ENCODE peak calls at places on chromosome 13, in five cellular contexts. One of them, this sample, is unnamed. For H3K36me3, the result is how much of the 10 kb centered on the place peaks cover.

GRCh38 chr13:69580255-69580654 is 527.4 kb upstream of the ATXN8OS start:
- DNase-seq in testis: no peak
- DNase-seq in GM23338: peak
- DNase-seq in kidney: no peak
- DNase-seq in naive thymus-derived CD4-positive, alpha-beta T cell: no peak
- DNase-seq in this sample: no peak

GRCh38 chr13:47112205-47112896 is 215.5 kb upstream of the HTR2A start:
- DNase-seq in GM23338: peak
- DNase-seq in naive thymus-derived CD4-positive, alpha-beta T cell: no peak
- DNase-seq in kidney: no peak
- DNase-seq in testis: no peak
- DNase-seq in this sample: no peak

GRCh38 chr13:108269601-108270328 is at the start of gene TNFSF13B:
- DNase-seq in GM23338: peak
- DNase-seq in kidney: peak
- DNase-seq in testis: peak
- DNase-seq in naive thymus-derived CD4-positive, alpha-beta T cell: peak
- DNase-seq in this sample: peak

GRCh38 chr13:108947551-108948030 is 318.2 kb downstream of the MYO16 start:
- DNase-seq in GM23338: no peak
- DNase-seq in testis: peak
- DNase-seq in naive thymus-derived CD4-positive, alpha-beta T cell: no peak
- DNase-seq in kidney: no peak
- DNase-seq in this sample: no peak

GRCh38 chr13:111639994-111640393 is 319.6 kb downstream of the TEX29 start:
- DNase-seq in kidney: no peak
- DNase-seq in GM23338: no peak
- DNase-seq in naive thymus-derived CD4-positive, alpha-beta T cell: no peak
- DNase-seq in testis: no peak
- DNase-seq in this sample: no peak

GRCh38 chr13:112679381-112679780 is 10.5 kb upstream of the ATP11A start:
- DNase-seq in kidney: no peak
- DNase-seq in naive thymus-derived CD4-positive, alpha-beta T cell: no peak
- DNase-seq in GM23338: no peak
- DNase-seq in testis: no peak
- DNase-seq in this sample: no peak

GRCh38 chr13:93769607-93770006 is 543.0 kb downstream of the GPC6 start:
- DNase-seq in naive thymus-derived CD4-positive, alpha-beta T cell: no peak
- DNase-seq in GM23338: no peak
- DNase-seq in kidney: no peak
- DNase-seq in testis: no peak
- DNase-seq in this sample: no peak

GRCh38 chr13:29547135-29547534 is 48.4 kb downstream of the SLC7A1 start:
- DNase-seq in GM23338: no peak
- DNase-seq in naive thymus-derived CD4-positive, alpha-beta T cell: no peak
- DNase-seq in kidney: no peak
- DNase-seq in testis: no peak
- DNase-seq in this sample: no peak

GRCh38 chr13:83515267-83515666 is 367.0 kb downstream of the SLITRK1 start:
- DNase-seq in testis: no peak
- DNase-seq in kidney: no peak
- DNase-seq in GM23338: no peak
- DNase-seq in naive thymus-derived CD4-positive, alpha-beta T cell: no peak
- DNase-seq in this sample: no peak

GRCh38 chr13:107296804-107297203 is 728.9 kb upstream of the ARGLU1 start:
- DNase-seq in testis: no peak
- DNase-seq in naive thymus-derived CD4-positive, alpha-beta T cell: no peak
- DNase-seq in GM23338: no peak
- DNase-seq in kidney: no peak
- DNase-seq in this sample: no peak

GRCh38 chr13:27022571-27023311 is 148.9 kb downstream of the USP12 start:
- DNase-seq in GM23338: no peak
- DNase-seq in naive thymus-derived CD4-positive, alpha-beta T cell: no peak
- DNase-seq in kidney: no peak
- DNase-seq in testis: no peak
- DNase-seq in this sample: no peak

GRCh38 chr13:36163809-36164308 is 32.7 kb upstream of the DCLK1 start:
- DNase-seq in kidney: peak
- DNase-seq in GM23338: peak
- DNase-seq in naive thymus-derived CD4-positive, alpha-beta T cell: no peak
- DNase-seq in testis: peak
- DNase-seq in this sample: peak

GRCh38 chr13:30792257-30793000 is 57.1 kb downstream of the ALOX5AP start:
- DNase-seq in GM23338: peak
- DNase-seq in testis: peak
- DNase-seq in naive thymus-derived CD4-positive, alpha-beta T cell: no peak
- DNase-seq in kidney: peak
- DNase-seq in this sample: peak

GRCh38 chr13:35475131-35475959 is 1.1 kb downstream of the MAB21L1 start:
- DNase-seq in naive thymus-derived CD4-positive, alpha-beta T cell: no peak
- DNase-seq in kidney: peak
- DNase-seq in testis: peak
- DNase-seq in GM23338: peak
- DNase-seq in this sample: peak

GRCh38 chr13:89212186-89212585 is 1541.0 kb downstream of the SLITRK5 start:
- DNase-seq in testis: no peak
- DNase-seq in kidney: no peak
- DNase-seq in GM23338: no peak
- DNase-seq in naive thymus-derived CD4-positive, alpha-beta T cell: no peak
- DNase-seq in this sample: no peak

GRCh38 chr13:112204881-112205327 is 138.0 kb downstream of the SOX1 start:
- DNase-seq in kidney: no peak
- DNase-seq in testis: no peak
- DNase-seq in GM23338: peak
- DNase-seq in naive thymus-derived CD4-positive, alpha-beta T cell: no peak
- DNase-seq in this sample: no peak

GRCh38 chr13:26379831-26380230 is 125.9 kb downstream of the CDK8 start:
- DNase-seq in GM23338: no peak
- DNase-seq in testis: no peak
- DNase-seq in kidney: no peak
- DNase-seq in naive thymus-derived CD4-positive, alpha-beta T cell: no peak
- DNase-seq in this sample: no peak

GRCh38 chr13:53137777-53138176 is 109.2 kb downstream of the OLFM4 start:
- DNase-seq in GM23338: no peak
- DNase-seq in kidney: no peak
- DNase-seq in naive thymus-derived CD4-positive, alpha-beta T cell: no peak
- DNase-seq in testis: no peak
- DNase-seq in this sample: no peak

DNA sequence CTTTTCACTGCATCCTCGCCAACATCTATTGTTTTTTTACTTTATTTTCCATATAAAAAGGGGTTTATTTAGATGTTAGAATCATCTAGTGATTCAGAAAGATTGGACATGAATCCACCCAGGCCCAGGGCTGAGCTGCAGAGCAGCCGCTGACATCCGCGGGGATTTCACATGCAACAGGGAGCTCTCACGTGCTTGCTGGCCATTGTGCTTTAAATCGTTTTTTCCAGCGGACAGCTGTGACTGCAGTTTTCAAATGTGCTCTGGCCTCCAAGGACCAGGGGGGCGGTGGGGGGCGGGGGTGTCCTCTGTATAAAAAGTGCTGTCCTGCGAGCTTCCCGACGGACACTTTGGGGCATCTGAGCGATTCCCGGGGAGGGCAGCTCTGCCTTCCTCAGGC is 12.4 kb downstream of the RB1 start:
- DNase-seq in GM23338: no peak
- DNase-seq in kidney: no peak
- DNase-seq in testis: no peak
- DNase-seq in naive thymus-derived CD4-positive, alpha-beta T cell: no peak
- DNase-seq in this sample: no peak
- H3K36me3 ChIP-seq in GM23338: under half
- H3K36me3 ChIP-seq in kidney: under half
- H3K36me3 ChIP-seq in testis: under half
- H3K36me3 ChIP-seq in naive thymus-derived CD4-positive, alpha-beta T cell: under half
- H3K36me3 ChIP-seq in this sample: under half

GRCh38 chr13:25330541-25330940 is 29.1 kb downstream of the NUP58 start:
- DNase-seq in naive thymus-derived CD4-positive, alpha-beta T cell: no peak
- DNase-seq in GM23338: no peak
- DNase-seq in kidney: no peak
- DNase-seq in testis: no peak
- DNase-seq in this sample: no peak

GRCh38 chr13:25335856-25336255 is 34.4 kb downstream of the NUP58 start:
- DNase-seq in GM23338: no peak
- DNase-seq in naive thymus-derived CD4-positive, alpha-beta T cell: no peak
- DNase-seq in testis: no peak
- DNase-seq in kidney: no peak
- DNase-seq in this sample: no peak
- H3K36me3 ChIP-seq in GM23338: under half
- H3K36me3 ChIP-seq in naive thymus-derived CD4-positive, alpha-beta T cell: under half
- H3K36me3 ChIP-seq in testis: under half
- H3K36me3 ChIP-seq in kidney: under half
- H3K36me3 ChIP-seq in this sample: half or more

GRCh38 chr13:102675115-102675514 is 19.7 kb downstream of the METTL21C start:
- DNase-seq in naive thymus-derived CD4-positive, alpha-beta T cell: no peak
- DNase-seq in GM23338: no peak
- DNase-seq in kidney: no peak
- DNase-seq in testis: no peak
- DNase-seq in this sample: no peak
- H3K36me3 ChIP-seq in naive thymus-derived CD4-positive, alpha-beta T cell: half or more
- H3K36me3 ChIP-seq in GM23338: under half
- H3K36me3 ChIP-seq in kidney: under half
- H3K36me3 ChIP-seq in testis: under half
- H3K36me3 ChIP-seq in this sample: half or more

DNA sequence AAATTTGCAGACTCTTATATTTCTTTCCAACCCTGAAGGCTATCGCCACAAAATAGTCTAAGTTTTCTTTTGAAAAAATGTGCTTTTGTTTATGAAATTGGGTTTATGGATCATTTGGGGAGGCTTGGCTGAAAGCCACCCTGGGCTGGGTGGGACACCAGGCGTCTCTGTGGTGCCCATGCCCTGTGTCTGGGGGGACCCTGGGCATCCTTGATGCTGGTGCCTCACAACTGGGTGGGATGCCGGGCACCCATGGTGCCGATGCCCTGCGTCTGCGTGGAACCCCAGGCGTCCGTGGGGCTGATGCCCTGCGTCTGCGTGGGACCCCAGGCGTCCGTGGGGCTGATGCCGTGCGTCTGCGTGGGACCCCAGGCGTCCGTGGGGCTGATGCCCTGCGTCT is 105.0 kb downstream of the RAB20 start:
- DNase-seq in testis: no peak
- DNase-seq in GM23338: no peak
- DNase-seq in naive thymus-derived CD4-positive, alpha-beta T cell: no peak
- DNase-seq in kidney: peak
- DNase-seq in this sample: no peak
- H3K36me3 ChIP-seq in testis: under half
- H3K36me3 ChIP-seq in GM23338: under half
- H3K36me3 ChIP-seq in naive thymus-derived CD4-positive, alpha-beta T cell: under half
- H3K36me3 ChIP-seq in kidney: under half
- H3K36me3 ChIP-seq in this sample: under half

DNA sequence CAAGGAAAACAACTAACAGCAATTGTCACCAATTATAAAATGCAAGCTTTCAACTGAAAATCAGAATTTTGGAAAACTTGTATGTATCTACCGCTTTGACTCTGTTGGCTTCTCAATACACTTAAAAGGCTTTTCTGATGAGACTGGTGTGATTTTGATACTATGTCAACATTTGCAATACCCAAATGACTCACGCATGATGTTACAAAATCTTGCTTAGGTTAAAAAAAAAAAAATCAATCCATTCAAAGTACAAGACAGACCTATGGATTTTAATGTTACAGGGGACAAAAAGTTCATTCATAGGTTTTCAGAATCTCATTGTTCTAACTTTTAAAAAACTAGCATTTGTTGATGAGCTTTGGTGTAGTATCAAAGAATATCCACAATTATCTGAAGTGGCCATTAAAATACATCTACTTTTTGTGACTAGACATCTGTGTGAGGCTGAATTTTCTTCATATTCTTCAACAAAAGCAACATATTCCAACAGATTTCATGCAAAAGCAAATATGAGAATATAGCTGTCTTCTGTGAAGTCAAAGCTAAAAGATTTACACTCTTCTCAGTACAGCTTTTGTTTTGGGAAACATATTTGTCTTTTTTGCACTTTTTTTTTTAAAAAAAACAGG is 10.7 kb downstream of the ELF1 start:
- DNase-seq in kidney: no peak
- DNase-seq in naive thymus-derived CD4-positive, alpha-beta T cell: no peak
- DNase-seq in GM23338: no peak
- DNase-seq in testis: no peak
- DNase-seq in this sample: no peak
- H3K36me3 ChIP-seq in kidney: under half
- H3K36me3 ChIP-seq in naive thymus-derived CD4-positive, alpha-beta T cell: under half
- H3K36me3 ChIP-seq in GM23338: under half
- H3K36me3 ChIP-seq in testis: under half
- H3K36me3 ChIP-seq in this sample: under half

GRCh38 chr13:41985788-41986508 is 25.0 kb upstream of the VWA8 start:
- DNase-seq in testis: no peak
- DNase-seq in GM23338: no peak
- DNase-seq in kidney: no peak
- DNase-seq in naive thymus-derived CD4-positive, alpha-beta T cell: no peak
- DNase-seq in this sample: peak
- H3K36me3 ChIP-seq in testis: under half
- H3K36me3 ChIP-seq in GM23338: under half
- H3K36me3 ChIP-seq in kidney: under half
- H3K36me3 ChIP-seq in naive thymus-derived CD4-positive, alpha-beta T cell: under half
- H3K36me3 ChIP-seq in this sample: under half

DNA sequence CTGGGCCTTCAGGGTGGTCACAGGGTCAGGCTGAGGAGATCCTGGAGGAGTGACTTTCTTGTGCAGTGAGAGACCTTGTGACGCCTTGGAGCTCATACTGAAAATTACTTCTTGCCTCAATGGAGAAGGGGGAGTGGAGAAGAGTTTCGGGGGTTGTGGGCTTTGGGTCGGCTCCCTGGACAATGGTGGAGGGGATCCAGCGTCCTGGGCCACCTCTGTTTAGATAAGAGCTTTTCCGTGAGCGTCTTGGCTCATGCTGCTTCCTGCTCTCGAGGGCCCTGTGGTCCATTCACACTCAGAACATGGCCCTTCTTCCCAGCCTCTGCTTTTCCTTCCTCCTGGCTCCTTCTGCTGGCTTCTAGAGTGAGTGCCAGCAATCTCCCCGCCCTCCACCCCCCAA is 81.9 kb downstream of the FLT1 start:
- DNase-seq in testis: no peak
- DNase-seq in GM23338: no peak
- DNase-seq in kidney: no peak
- DNase-seq in naive thymus-derived CD4-positive, alpha-beta T cell: no peak
- DNase-seq in this sample: no peak
- H3K36me3 ChIP-seq in testis: under half
- H3K36me3 ChIP-seq in GM23338: under half
- H3K36me3 ChIP-seq in kidney: under half
- H3K36me3 ChIP-seq in naive thymus-derived CD4-positive, alpha-beta T cell: under half
- H3K36me3 ChIP-seq in this sample: under half

This sample was measured in SK-N-SH.